ENCODE peak calls at places on chromosomes 2 and 18, in four cellular contexts. C is COR-L47, P is cardiac muscle cell, E is SK-N-SH. S is an unnamed sample.

GRCh38 chr2:160256511-160256910 is 56.4 kb upstream of the ITGB6 start:
- DNase-seq in C (no peak), P (no peak), E (no peak), S (no peak)

GRCh38 chr2:95043300-95043786 is 17.8 kb downstream of the MAL start:
- DNase-seq in C (peak; percentile 54), P (peak; percentile 91), E (no peak), S (peak; percentile 95)

GRCh38 chr2:231683292-231683898 is 24.9 kb upstream of the PTMA start:
- DNase-seq in C (peak; percentile 64), P (no peak), E (no peak), S (no peak)

GRCh38 chr2:204776781-204777559 is 231.7 kb downstream of the PARD3B start:
- DNase-seq in C (no peak), P (peak; percentile 21), E (no peak), S (peak; percentile 7)

GRCh38 chr18:64333584-64333983 is 184.7 kb upstream of the LINC00305 start:
- DNase-seq in C (peak; percentile 39), P (no peak), E (no peak), S (no peak)

GRCh38 chr18:24917767-24918166 is 434.2 kb downstream of the ZNF521 start:
- DNase-seq in C (no peak), P (no peak), E (no peak), S (no peak)

GRCh38 chr2:79782540-79782939 is 269.7 kb downstream of the CTNNA2 start:
- DNase-seq in C (no peak), P (no peak), E (no peak), S (no peak)

GRCh38 chr2:9993490-9994165 is 42.1 kb downstream of the GRHL1 start:
- DNase-seq in C (no peak), P (peak; percentile 22), E (no peak), S (peak; percentile 78)

GRCh38 chr2:219870023-219870422 is 242.6 kb downstream of the SLC4A3 start:
- DNase-seq in C (no peak), P (no peak), E (no peak), S (peak; percentile 32)

GRCh38 chr2:240249423-240250149 is 109.1 kb upstream of the OTOS start:
- DNase-seq in C (no peak), P (no peak), E (peak; percentile 16), S (no peak)

GRCh38 chr2:23621616-23622015 is 236.6 kb downstream of the KLHL29 start:
- DNase-seq in C (no peak), P (no peak), E (no peak), S (no peak)

GRCh38 chr2:23595601-23596251 is 210.7 kb downstream of the KLHL29 start:
- DNase-seq in C (peak; percentile 71), P (peak; percentile 31), E (no peak), S (peak; percentile 90)

GRCh38 chr2:240327566-240327965 is 107.9 kb upstream of the GPC1 start:
- DNase-seq in C (no peak), P (no peak), E (no peak), S (no peak)

GRCh38 chr2:118055512-118056164 is 32.6 kb upstream of the INSIG2 start:
- DNase-seq in C (no peak), P (no peak), E (no peak), S (no peak)